ENCODE peak calls at places on chromosome 5, in ten cellular contexts. U is T-helper 2 cell; G is choroid plexus epithelial cell; Z is kidney tubule cell; F is epithelial cell of esophagus; X is Jurkat, Clone E6-1; C is activated CD8-positive, alpha-beta memory T cell treated with anti-CD3 and anti-CD28 coated beads for 1 hour; S is breast epithelium; M is left colon; H is effector memory CD4-positive, alpha-beta T cell. B is an unnamed sample.

GRCh38 chr5:57453728-57454127 is 28.9 kb downstream of the ACTBL2 start:
- DNase-seq in X (no peak), C (no peak), G (no peak), M (no peak), F (no peak), H (no peak), Z (no peak), U (no peak), S (no peak), B (no peak)

GRCh38 chr5:125537661-125538060 is 791.2 kb upstream of the ZNF608 start:
- DNase-seq in M (no peak), X (no peak), Z (no peak), U (no peak), C (no peak), F (no peak), H (no peak), S (no peak), G (no peak), B (no peak)

GRCh38 chr5:112492291-112492690 is 73.2 kb upstream of the EPB41L4A start:
- DNase-seq in U (no peak), F (peak), X (peak), H (no peak), Z (peak), C (no peak), M (peak), G (peak), S (no peak), B (no peak)

GRCh38 chr5:90996089-90996488 is 387.0 kb downstream of the ARRDC3 start:
- DNase-seq in X (no peak), Z (no peak), M (no peak), U (no peak), H (no peak), C (no peak), F (no peak), S (no peak), G (no peak), B (no peak)

GRCh38 chr5:151846765-151847164 is 75.0 kb downstream of the G3BP1 start:
- DNase-seq in C (no peak), X (no peak), H (no peak), M (no peak), F (no peak), Z (no peak), U (no peak), G (no peak), S (no peak), B (no peak)

GRCh38 chr5:37112383-37112991 is 136.7 kb downstream of the CPLANE1 start:
- DNase-seq in S (no peak), Z (no peak), H (no peak), F (peak), M (no peak), U (no peak), X (no peak), C (no peak), G (no peak), B (no peak)

GRCh38 chr5:141514330-141515111 is 25.6 kb downstream of the PCDHGC5 start:
- DNase-seq in Z (peak), C (no peak), M (no peak), U (no peak), G (peak), S (peak), X (no peak), F (peak), H (no peak), B (no peak)

GRCh38 chr5:157858527-157859226 is at the start of gene CLINT1:
- DNase-seq in F (peak), C (peak), G (peak), H (peak), U (peak), M (peak), X (peak), Z (peak), S (peak), B (peak)

GRCh38 chr5:121915765-121916164 is 46.0 kb upstream of the SRFBP1 start:
- DNase-seq in U (no peak), F (no peak), M (no peak), H (no peak), Z (no peak), S (no peak), X (no peak), G (no peak), C (no peak), B (no peak)

GRCh38 chr5:39800202-39800601 is 375.4 kb upstream of the DAB2 start:
- DNase-seq in G (no peak), Z (no peak), U (no peak), M (no peak), H (no peak), X (no peak), S (no peak), F (no peak), C (no peak), B (no peak)

GRCh38 chr5:66655395-66656324 is 59.5 kb downstream of the MAST4 start:
- DNase-seq in Z (peak), X (no peak), H (no peak), C (no peak), M (no peak), G (peak), S (no peak), F (peak), U (no peak), B (no peak)

GRCh38 chr5:120550358-120550757 is 86.3 kb downstream of the PRR16 start:
- DNase-seq in M (no peak), U (no peak), S (no peak), H (no peak), C (no peak), Z (no peak), G (no peak), F (peak), X (no peak), B (no peak)

GRCh38 chr5:68195137-68195536 is 20.4 kb upstream of the PIK3R1 start:
- DNase-seq in X (no peak), M (no peak), S (no peak), F (no peak), H (no peak), G (no peak), Z (no peak), C (no peak), U (no peak), B (no peak)

GRCh38 chr5:132839426-132840301 is 9.2 kb upstream of the SHROOM1 start:
- DNase-seq in M (no peak), H (no peak), F (peak), Z (peak), S (no peak), C (no peak), U (no peak), G (peak), X (no peak), B (no peak)

GRCh38 chr5:77431286-77431685 is 60.8 kb downstream of the WDR41 start:
- DNase-seq in S (no peak), H (no peak), Z (no peak), C (no peak), M (no peak), X (no peak), U (no peak), F (no peak), G (peak), B (no peak)

GRCh38 chr5:31581498-31582099 is 49.5 kb downstream of the C5orf22 start:
- DNase-seq in M (no peak), Z (peak), C (no peak), X (peak), F (peak), H (no peak), S (no peak), G (peak), U (no peak), B (no peak)

GRCh38 chr5:88644676-88645075 is 238.3 kb downstream of the MEF2C start:
- DNase-seq in X (no peak), F (no peak), M (no peak), U (no peak), S (no peak), G (no peak), C (no peak), H (no peak), Z (no peak), B (no peak)

GRCh38 chr5:73121109-73121443 is 701 bp downstream of the TMEM171 start:
- DNase-seq in S (no peak), H (no peak), C (no peak), F (peak), U (no peak), X (no peak), M (no peak), Z (peak), G (peak), B (no peak)

GRCh38 chr5:53983568-53984465 is 326.6 kb downstream of the ARL15 start:
- DNase-seq in F (peak), G (peak), Z (no peak), C (no peak), S (no peak), U (no peak), H (no peak), M (no peak), X (no peak), B (no peak)

GRCh38 chr5:59728356-59728755 is 165.2 kb downstream of the PDE4D start:
- DNase-seq in Z (no peak), U (no peak), S (no peak), G (no peak), C (no peak), X (no peak), M (no peak), F (no peak), H (no peak), B (no peak)

GRCh38 chr5:107539163-107539445 is 131.6 kb downstream of the EFNA5 start:
- DNase-seq in U (no peak), Z (no peak), H (no peak), F (no peak), X (no peak), C (no peak), M (no peak), S (no peak), G (no peak), B (no peak)

GRCh38 chr5:11903614-11904269 is 504 bp downstream of the CTNND2 start:
- DNase-seq in H (no peak), S (no peak), U (no peak), C (no peak), G (no peak), Z (peak), X (no peak), M (no peak), F (peak), B (no peak)

GRCh38 chr5:109318455-109319108 is 91.2 kb downstream of the PJA2 start:
- DNase-seq in M (no peak), Z (no peak), C (no peak), U (no peak), S (no peak), X (no peak), H (no peak), G (no peak), F (peak), B (no peak)

GRCh38 chr5:150729859-150730258 is 29.0 kb downstream of the DCTN4 start:
- DNase-seq in F (no peak), H (no peak), Z (no peak), X (no peak), M (no peak), C (no peak), G (no peak), U (no peak), S (no peak), B (no peak)

GRCh38 chr5:180844432-180844831 is 16.6 kb downstream of the ZFP62 start:
- DNase-seq in G (peak), M (no peak), X (no peak), C (no peak), F (no peak), Z (no peak), U (no peak), S (no peak), H (no peak), B (no peak)

GRCh38 chr5:6638236-6638635 is 5.0 kb downstream of the SRD5A1 start:
- DNase-seq in F (peak), Z (no peak), X (no peak), M (no peak), G (no peak), C (no peak), U (no peak), H (no peak), S (no peak), B (no peak)

GRCh38 chr5:107542428-107542827 is 128.3 kb downstream of the EFNA5 start:
- DNase-seq in M (peak), Z (peak), C (no peak), F (peak), S (peak), G (peak), X (no peak), H (no peak), U (no peak), B (peak)

GRCh38 chr5:170426149-170426767 is 37.1 kb upstream of the KCNMB1 start:
- DNase-seq in Z (no peak), M (no peak), F (no peak), X (peak), U (no peak), C (no peak), G (no peak), H (no peak), S (no peak), B (no peak)

GRCh38 chr5:133421394-133421793 is 190.9 kb downstream of the FSTL4 start:
- DNase-seq in M (no peak), U (no peak), G (peak), F (peak), C (no peak), Z (peak), S (no peak), H (no peak), X (peak), B (no peak)

GRCh38 chr5:133319905-133320520 is 268.2 kb downstream of the HSPA4 start:
- DNase-seq in F (peak), U (no peak), X (no peak), H (no peak), C (no peak), S (no peak), M (no peak), Z (peak), G (no peak), B (no peak)

B was measured in suprapubic skin.